ENCODE peak calls at places on chromosomes 2 and 18, in five cellular contexts. One of them, this sample, is unnamed.

GRCh38 chr2:38268691-38269309 is 108.3 kb downstream of the ATL2 start:
- DNase-seq in GM12878: no peak
- DNase-seq in SK-N-SH: no peak
- DNase-seq in K562: no peak
- DNase-seq in HepG2: no peak
- DNase-seq in this sample: no peak

GRCh38 chr18:8661754-8662573 is 43.4 kb upstream of the MTCL1 start:
- DNase-seq in GM12878: no peak
- DNase-seq in SK-N-SH: peak
- DNase-seq in K562: no peak
- DNase-seq in HepG2: no peak
- DNase-seq in this sample: peak

GRCh38 chr2:43057026-43057741 is 169.2 kb downstream of the ZFP36L2 start:
- DNase-seq in GM12878: no peak
- DNase-seq in SK-N-SH: peak
- DNase-seq in K562: no peak
- DNase-seq in HepG2: no peak
- DNase-seq in this sample: no peak

GRCh38 chr2:5539281-5540211 is 152.6 kb upstream of the SOX11 start:
- DNase-seq in GM12878: no peak
- DNase-seq in SK-N-SH: no peak
- DNase-seq in K562: no peak
- DNase-seq in HepG2: no peak
- DNase-seq in this sample: no peak

GRCh38 chr2:241844066-241844728 is 14.5 kb downstream of the PDCD1 start:
- DNase-seq in GM12878: no peak
- DNase-seq in SK-N-SH: peak
- DNase-seq in K562: peak
- DNase-seq in HepG2: no peak
- DNase-seq in this sample: peak

GRCh38 chr2:238613610-238614009 is 186.9 kb downstream of the ASB1 start:
- DNase-seq in GM12878: no peak
- DNase-seq in SK-N-SH: no peak
- DNase-seq in K562: no peak
- DNase-seq in HepG2: no peak
- DNase-seq in this sample: no peak

GRCh38 chr2:95278051-95278471 is 3.8 kb downstream of the PROM2 start:
- DNase-seq in GM12878: no peak
- DNase-seq in SK-N-SH: no peak
- DNase-seq in K562: peak
- DNase-seq in HepG2: no peak
- DNase-seq in this sample: no peak

GRCh38 chr2:146540271-146540932 is 1304.4 kb upstream of the ACVR2A start:
- DNase-seq in GM12878: no peak
- DNase-seq in SK-N-SH: no peak
- DNase-seq in K562: no peak
- DNase-seq in HepG2: no peak
- DNase-seq in this sample: no peak

GRCh38 chr18:55234366-55235093 is 275.3 kb upstream of the CCDC68 start:
- DNase-seq in GM12878: peak
- DNase-seq in SK-N-SH: peak
- DNase-seq in K562: peak
- DNase-seq in HepG2: peak
- DNase-seq in this sample: peak

GRCh38 chr2:133025004-133025403 is 355.0 kb upstream of the LYPD1 start:
- DNase-seq in GM12878: no peak
- DNase-seq in SK-N-SH: no peak
- DNase-seq in K562: no peak
- DNase-seq in HepG2: no peak
- DNase-seq in this sample: no peak

DNA sequence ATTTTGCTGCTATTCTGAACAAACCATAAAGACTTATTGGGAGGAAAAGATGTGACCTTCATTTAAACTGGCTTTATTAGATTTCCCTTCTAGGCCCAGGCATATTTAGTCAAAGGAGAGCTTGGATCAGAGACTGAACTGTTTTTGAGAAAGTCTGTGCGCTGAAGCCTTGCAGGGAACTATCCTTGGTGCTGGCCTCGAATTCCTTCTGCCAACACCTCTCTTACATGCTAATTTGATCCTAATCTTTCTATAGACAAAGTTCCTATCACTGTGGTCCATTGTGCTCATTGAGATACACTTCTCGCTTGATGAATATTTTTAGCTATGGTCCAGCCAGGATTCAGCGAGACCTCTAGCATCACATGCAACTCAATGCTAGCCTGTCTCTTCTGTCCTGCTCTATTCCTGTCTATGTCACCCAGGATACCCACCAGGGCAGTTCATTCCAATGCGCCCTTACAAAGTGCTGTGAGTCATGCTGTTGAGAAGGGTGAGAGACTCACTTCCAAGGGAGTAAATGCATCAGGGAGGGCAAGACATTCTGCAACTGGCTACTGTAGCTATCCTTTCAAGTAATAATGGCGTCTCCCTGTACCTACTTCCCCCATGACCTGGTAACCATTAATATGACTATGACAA is 356.7 kb upstream of the LYPD1 start:
- DNase-seq in GM12878: no peak
- DNase-seq in SK-N-SH: no peak
- DNase-seq in K562: no peak
- DNase-seq in HepG2: no peak
- DNase-seq in this sample: no peak
- TF ChIP-seq FOXM1 in GM12878: no peak
- TF ChIP-seq FOXM1 in SK-N-SH: no peak
- TF ChIP-seq FOXM1 in K562: no peak
- TF ChIP-seq FOXM1 in HepG2: no peak
- TF ChIP-seq FOXM1 in this sample: no peak

GRCh38 chr18:46538376-46538775 is 118.6 kb downstream of the LOXHD1 start:
- DNase-seq in GM12878: no peak
- DNase-seq in SK-N-SH: no peak
- DNase-seq in K562: no peak
- DNase-seq in HepG2: no peak
- DNase-seq in this sample: no peak

GRCh38 chr18:46541626-46542189 is 115.3 kb downstream of the LOXHD1 start:
- DNase-seq in GM12878: no peak
- DNase-seq in SK-N-SH: no peak
- DNase-seq in K562: no peak
- DNase-seq in HepG2: no peak
- DNase-seq in this sample: no peak

GRCh38 chr18:46546111-46546640 is 110.8 kb downstream of the LOXHD1 start:
- DNase-seq in GM12878: no peak
- DNase-seq in SK-N-SH: no peak
- DNase-seq in K562: no peak
- DNase-seq in HepG2: no peak
- DNase-seq in this sample: no peak

GRCh38 chr18:46547520-46547919 is 109.5 kb downstream of the LOXHD1 start:
- DNase-seq in GM12878: no peak
- DNase-seq in SK-N-SH: no peak
- DNase-seq in K562: no peak
- DNase-seq in HepG2: no peak
- DNase-seq in this sample: no peak

GRCh38 chr18:46542545-46542944 is 114.5 kb downstream of the LOXHD1 start:
- DNase-seq in GM12878: no peak
- DNase-seq in SK-N-SH: no peak
- DNase-seq in K562: no peak
- DNase-seq in HepG2: no peak
- DNase-seq in this sample: no peak
- TF ChIP-seq FOXM1 in GM12878: no peak
- TF ChIP-seq FOXM1 in SK-N-SH: no peak
- TF ChIP-seq FOXM1 in K562: no peak
- TF ChIP-seq FOXM1 in HepG2: no peak
- TF ChIP-seq FOXM1 in this sample: no peak

GRCh38 chr2:107430596-107431266 is 396.0 kb upstream of the RGPD4 start:
- DNase-seq in GM12878: no peak
- DNase-seq in SK-N-SH: no peak
- DNase-seq in K562: no peak
- DNase-seq in HepG2: no peak
- DNase-seq in this sample: no peak

GRCh38 chr2:107430006-107430405 is 396.7 kb upstream of the RGPD4 start:
- DNase-seq in GM12878: no peak
- DNase-seq in SK-N-SH: no peak
- DNase-seq in K562: no peak
- DNase-seq in HepG2: no peak
- DNase-seq in this sample: no peak

GRCh38 chr2:107428781-107429180 is 397.9 kb upstream of the RGPD4 start:
- DNase-seq in GM12878: no peak
- DNase-seq in SK-N-SH: no peak
- DNase-seq in K562: no peak
- DNase-seq in HepG2: no peak
- DNase-seq in this sample: no peak
- TF ChIP-seq FOXM1 in GM12878: no peak
- TF ChIP-seq FOXM1 in SK-N-SH: no peak
- TF ChIP-seq FOXM1 in K562: no peak
- TF ChIP-seq FOXM1 in HepG2: no peak
- TF ChIP-seq FOXM1 in this sample: no peak

DNA sequence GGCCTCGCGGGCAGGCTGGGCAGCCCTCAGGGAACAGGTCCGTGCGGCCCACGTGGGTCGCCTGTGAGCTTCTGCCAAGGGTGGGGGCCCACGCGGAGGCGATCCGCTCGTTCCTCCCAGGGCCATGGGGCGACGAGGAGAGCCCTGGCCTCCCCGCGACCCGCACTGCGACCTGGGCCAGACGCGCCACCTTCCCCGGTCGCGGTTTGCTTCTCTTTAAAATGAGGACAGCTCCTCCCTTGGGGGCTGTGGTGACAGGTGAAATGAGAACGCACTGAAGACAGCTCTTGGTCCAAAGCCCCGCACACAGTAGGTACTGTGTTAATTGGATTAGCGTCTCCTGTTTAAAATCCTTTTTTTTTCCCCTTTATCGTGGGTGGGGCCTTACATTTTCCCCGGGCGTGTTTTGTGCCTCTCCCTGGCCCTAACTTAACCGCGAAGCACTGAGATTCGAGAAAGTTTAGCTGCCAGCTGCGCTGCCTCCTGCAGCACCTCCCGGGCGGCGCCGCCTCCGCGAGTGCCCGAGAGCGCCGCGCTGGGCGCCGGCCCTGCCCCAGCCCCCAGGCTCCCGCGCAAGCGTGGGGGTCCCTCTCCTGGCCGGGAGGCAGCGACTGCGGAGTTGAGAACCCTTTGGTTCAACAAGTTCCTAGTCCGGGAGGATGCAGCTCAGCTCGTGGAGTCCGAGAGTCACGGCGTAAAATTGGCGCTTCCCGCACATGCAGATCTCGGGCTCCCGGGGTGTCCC is 1.1 kb downstream of the HPCAL1 start:
- DNase-seq in GM12878: no peak
- DNase-seq in SK-N-SH: peak
- DNase-seq in K562: peak
- DNase-seq in HepG2: peak
- DNase-seq in this sample: no peak
- TF ChIP-seq FOXM1 in GM12878: no peak
- TF ChIP-seq FOXM1 in SK-N-SH: no peak
- TF ChIP-seq FOXM1 in K562: no peak
- TF ChIP-seq FOXM1 in HepG2: no peak
- TF ChIP-seq FOXM1 in this sample: no peak

DNA sequence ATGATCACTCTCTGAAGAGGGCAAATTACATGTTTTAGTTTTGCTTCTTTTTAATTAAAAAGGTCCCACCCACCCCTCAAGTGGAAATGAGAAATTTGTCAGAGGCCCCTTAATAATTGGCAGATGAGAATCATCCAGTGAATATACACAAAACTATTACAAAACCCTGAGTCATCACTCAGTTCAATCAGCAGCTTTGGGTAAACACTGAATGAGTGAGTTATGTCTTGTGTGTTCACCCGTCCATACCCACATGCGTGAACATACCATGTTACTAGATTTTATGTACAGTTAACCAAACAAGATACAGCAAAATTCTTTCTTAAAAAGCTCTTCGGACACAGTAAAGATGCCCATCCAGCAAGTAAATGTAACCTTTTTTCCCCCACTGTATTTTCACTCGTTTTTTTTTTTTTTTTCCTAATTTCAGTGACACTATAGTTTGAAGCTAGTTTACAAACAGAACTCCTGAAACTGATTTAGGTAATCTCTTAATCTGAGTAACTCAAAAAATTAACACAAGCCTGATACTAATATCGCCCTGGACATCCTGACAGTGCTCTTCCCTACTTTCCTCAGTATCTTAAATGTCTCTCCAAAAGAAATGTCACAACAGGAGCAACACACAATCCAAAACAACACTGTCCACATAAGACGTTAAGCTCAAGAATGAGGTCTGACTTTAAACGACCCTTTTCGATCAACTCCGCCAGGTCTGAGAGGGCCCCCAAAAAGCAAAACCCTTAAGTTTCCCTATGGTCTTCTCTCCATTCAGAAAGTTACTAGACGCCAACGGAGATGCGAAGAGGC is 1.3 kb downstream of the PSME4 start:
- DNase-seq in GM12878: no peak
- DNase-seq in SK-N-SH: peak
- DNase-seq in K562: peak
- DNase-seq in HepG2: peak
- DNase-seq in this sample: peak
- TF ChIP-seq FOXM1 in GM12878: no peak
- TF ChIP-seq FOXM1 in SK-N-SH: no peak
- TF ChIP-seq FOXM1 in K562: no peak
- TF ChIP-seq FOXM1 in HepG2: no peak
- TF ChIP-seq FOXM1 in this sample: no peak

DNA sequence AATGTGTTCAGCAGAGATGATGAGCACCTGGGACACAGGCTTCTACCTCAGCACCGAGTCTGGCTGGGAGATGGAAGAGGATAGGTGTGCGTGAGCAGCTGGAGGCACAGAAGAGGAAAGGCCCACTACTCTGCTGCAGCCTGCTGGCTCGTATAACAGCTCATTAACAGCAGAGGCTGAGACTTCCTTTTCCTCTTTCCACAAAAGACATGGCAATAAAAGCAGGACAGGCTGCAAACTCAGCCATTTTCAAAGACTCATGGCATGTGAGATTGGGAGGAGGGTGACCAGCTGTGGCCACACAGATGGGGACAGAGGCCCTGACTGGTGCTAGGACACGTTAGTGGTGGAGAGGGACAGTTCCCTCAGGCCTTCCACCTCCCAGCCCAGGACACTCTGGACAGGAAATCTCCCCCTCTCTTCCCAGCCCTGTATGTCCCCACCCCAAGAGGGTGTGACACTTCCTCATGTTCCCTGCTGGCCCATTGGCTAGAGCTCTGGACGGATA is 60.3 kb downstream of the CACNB4 start:
- DNase-seq in GM12878: no peak
- DNase-seq in SK-N-SH: no peak
- DNase-seq in K562: no peak
- DNase-seq in HepG2: no peak
- DNase-seq in this sample: no peak
- TF ChIP-seq FOXM1 in GM12878: no peak
- TF ChIP-seq FOXM1 in SK-N-SH: no peak
- TF ChIP-seq FOXM1 in K562: no peak
- TF ChIP-seq FOXM1 in HepG2: no peak
- TF ChIP-seq FOXM1 in this sample: no peak

GRCh38 chr2:159088906-159089305 is 120.5 kb downstream of the TANC1 start:
- DNase-seq in GM12878: no peak
- DNase-seq in SK-N-SH: peak
- DNase-seq in K562: no peak
- DNase-seq in HepG2: no peak
- DNase-seq in this sample: no peak
- TF ChIP-seq FOXM1 in GM12878: no peak
- TF ChIP-seq FOXM1 in SK-N-SH: no peak
- TF ChIP-seq FOXM1 in K562: no peak
- TF ChIP-seq FOXM1 in HepG2: no peak
- TF ChIP-seq FOXM1 in this sample: no peak